ENCODE peak calls at places on chromosomes 4 and X, in five cellular contexts. S is K562, H is HepG2, G is GM12892, L is H1. I is an unnamed sample.

GRCh38 chr4:120723986-120724385 is 198.5 kb downstream of the PRDM5 start:
- DNase-seq in H (no peak), G (no peak), S (no peak), L (no peak), I (no peak)

GRCh38 chr4:158870282-158871049 is 101.6 kb downstream of the FNIP2 start:
- DNase-seq in G (no peak), L (peak), H (no peak), S (no peak), I (no peak)

GRCh38 chrX:10496345-10496965 is 123.9 kb downstream of the MID1 start:
- DNase-seq in S (no peak), H (no peak), G (no peak), L (no peak), I (no peak)

GRCh38 chr4:82097504-82097903 is 276.3 kb downstream of the HNRNPD start:
- DNase-seq in S (no peak), G (no peak), L (no peak), H (no peak), I (no peak)

GRCh38 chr4:119314356-119314755 is 7.6 kb downstream of the FABP2 start:
- DNase-seq in H (peak), L (no peak), G (no peak), S (no peak), I (no peak)

GRCh38 chrX:105910563-105911105 is 88.3 kb downstream of the NRK start:
- DNase-seq in H (no peak), L (no peak), S (no peak), G (no peak), I (no peak)

GRCh38 chr4:7186081-7186480 is 6.3 kb upstream of the SORCS2 start:
- DNase-seq in S (peak), G (no peak), H (peak), L (no peak), I (no peak)

GRCh38 chr4:164023214-164023613 is 528.7 kb downstream of the TMA16 start:
- DNase-seq in H (no peak), L (peak), S (no peak), G (no peak), I (no peak)

GRCh38 chr4:118985170-118986000 is 96.7 kb downstream of the SYNPO2 start:
- DNase-seq in G (no peak), L (no peak), H (no peak), S (no peak), I (no peak)

GRCh38 chr4:72302981-72303704 is 265.9 kb downstream of the ADAMTS3 start:
- DNase-seq in S (peak), L (peak), H (peak), G (no peak), I (no peak)

GRCh38 chr4:20074450-20074849 is 177.3 kb upstream of the SLIT2 start:
- DNase-seq in G (no peak), H (no peak), S (no peak), L (no peak), I (no peak)

GRCh38 chrX:124338733-124339514 is 6.5 kb downstream of the TEX13D start:
- DNase-seq in G (no peak), L (no peak), S (no peak), H (no peak), I (no peak)

GRCh38 chr4:187598246-187598645 is 397.3 kb upstream of the ZFP42 start:
- DNase-seq in L (no peak), S (no peak), G (no peak), H (no peak), I (no peak)

GRCh38 chrX:95318882-95319281 is 1365.8 kb upstream of the DIAPH2 start:
- DNase-seq in L (no peak), S (peak), H (peak), G (no peak), I (no peak)

GRCh38 chr4:82792912-82793649 is 5.5 kb downstream of the SCD5 start:
- DNase-seq in L (no peak), H (no peak), G (no peak), S (no peak), I (no peak)

GRCh38 chr4:164768516-164768915 is 14.6 kb downstream of the SMIM31 start:
- DNase-seq in H (no peak), G (no peak), S (no peak), L (no peak), I (no peak)

GRCh38 chr4:184282251-184282713 is 64.6 kb upstream of the ENPP6 start:
- DNase-seq in H (peak), G (no peak), S (no peak), L (no peak), I (no peak)

GRCh38 chr4:87462102-87462501 is 39.7 kb downstream of the NUDT9 start:
- DNase-seq in G (no peak), L (no peak), S (no peak), H (no peak), I (no peak)
- TF ChIP-seq POLR2A in G (no peak), L (no peak), S (no peak), H (no peak), I (no peak)

GRCh38 chr4:177128306-177128705 is 181.4 kb upstream of the NEIL3 start:
- DNase-seq in G (no peak), H (no peak), L (no peak), S (no peak), I (no peak)
- TF ChIP-seq TAF1 in G (no peak), H (no peak), L (no peak), S (no peak), I (no peak)

DNA sequence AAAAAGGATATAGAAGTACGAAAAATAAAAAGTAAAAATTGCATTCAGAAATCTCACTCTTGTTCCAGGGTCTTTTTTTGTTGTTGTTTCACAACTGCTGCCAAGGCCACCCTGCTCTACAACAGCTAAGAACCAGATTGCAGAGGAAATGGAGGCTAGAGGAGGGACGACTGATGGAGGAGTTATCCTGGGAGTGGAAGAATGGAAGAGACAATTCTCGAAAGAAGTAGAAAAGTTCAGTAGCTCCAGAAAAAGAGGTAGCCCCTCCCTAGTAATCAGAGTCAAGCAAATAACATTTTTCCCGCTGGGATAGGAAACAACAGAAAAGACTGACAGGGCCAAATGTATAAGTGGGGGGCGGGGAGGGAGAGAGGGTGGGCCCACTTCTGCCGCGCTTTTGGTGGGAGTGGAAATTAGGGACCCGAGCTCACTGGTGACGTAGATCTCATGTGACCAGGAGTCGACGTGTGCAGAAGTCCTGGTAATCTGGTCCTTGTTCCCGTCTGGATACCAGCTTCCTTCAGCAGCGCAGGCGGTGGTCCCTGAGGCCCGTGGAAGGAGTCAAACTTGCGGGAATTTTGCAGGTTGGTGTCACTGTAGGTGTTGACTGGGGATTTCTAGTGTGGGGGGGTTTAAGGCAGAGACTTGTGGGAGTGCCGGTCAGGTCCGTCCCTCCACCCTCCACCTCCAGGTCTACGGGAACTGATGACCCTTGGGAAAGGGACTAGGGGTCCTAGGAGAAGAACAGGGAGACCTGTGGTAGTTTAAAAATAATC is at the start of gene TCEAL9:
- DNase-seq in L (no peak), H (peak), S (peak), G (no peak), I (no peak)
- TF ChIP-seq POLR2A in L (peak), H (no peak), S (peak), G (no peak), I (no peak)

DNA sequence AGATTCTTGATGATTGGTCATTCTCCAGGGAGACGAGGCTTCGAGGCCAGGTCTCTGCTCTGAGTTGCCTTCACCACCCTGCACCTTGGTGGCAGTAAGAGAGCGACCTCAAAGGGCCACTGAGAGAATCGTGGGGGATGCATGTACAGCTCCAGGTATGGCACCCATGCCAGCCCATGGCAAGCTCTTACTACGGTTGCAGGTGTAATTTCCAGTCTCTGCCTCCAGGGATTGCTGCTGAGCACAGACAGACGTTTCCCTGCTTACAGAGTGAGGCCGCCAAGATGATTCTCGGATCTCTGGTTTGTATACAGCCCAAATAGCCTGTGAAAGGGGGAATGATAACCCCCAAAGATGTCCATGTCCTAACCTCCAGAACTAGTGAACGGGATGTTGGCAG is 16.3 kb upstream of the DRD5 start:
- DNase-seq in G (no peak), H (peak), L (peak), S (peak), I (peak)
- TF ChIP-seq TAF1 in G (no peak), H (no peak), L (no peak), S (no peak), I (no peak)

GRCh38 chr4:1010522-1011021 is 854 bp upstream of the FGFRL1 start:
- DNase-seq in H (no peak), L (no peak), S (no peak), G (no peak), I (no peak)

GRCh38 chr4:1011022-1011694 is at the start of gene FGFRL1:
- DNase-seq in L (peak), H (peak), G (peak), S (peak), I (peak)

GRCh38 chr4:1012031-1012739 is 759 bp downstream of the FGFRL1 start:
- DNase-seq in S (peak), G (no peak), H (peak), L (no peak), I (no peak)

GRCh38 chr4:1008840-1009646 is 2.4 kb upstream of the FGFRL1 start:
- DNase-seq in G (no peak), S (no peak), L (no peak), H (no peak), I (no peak)

DNA sequence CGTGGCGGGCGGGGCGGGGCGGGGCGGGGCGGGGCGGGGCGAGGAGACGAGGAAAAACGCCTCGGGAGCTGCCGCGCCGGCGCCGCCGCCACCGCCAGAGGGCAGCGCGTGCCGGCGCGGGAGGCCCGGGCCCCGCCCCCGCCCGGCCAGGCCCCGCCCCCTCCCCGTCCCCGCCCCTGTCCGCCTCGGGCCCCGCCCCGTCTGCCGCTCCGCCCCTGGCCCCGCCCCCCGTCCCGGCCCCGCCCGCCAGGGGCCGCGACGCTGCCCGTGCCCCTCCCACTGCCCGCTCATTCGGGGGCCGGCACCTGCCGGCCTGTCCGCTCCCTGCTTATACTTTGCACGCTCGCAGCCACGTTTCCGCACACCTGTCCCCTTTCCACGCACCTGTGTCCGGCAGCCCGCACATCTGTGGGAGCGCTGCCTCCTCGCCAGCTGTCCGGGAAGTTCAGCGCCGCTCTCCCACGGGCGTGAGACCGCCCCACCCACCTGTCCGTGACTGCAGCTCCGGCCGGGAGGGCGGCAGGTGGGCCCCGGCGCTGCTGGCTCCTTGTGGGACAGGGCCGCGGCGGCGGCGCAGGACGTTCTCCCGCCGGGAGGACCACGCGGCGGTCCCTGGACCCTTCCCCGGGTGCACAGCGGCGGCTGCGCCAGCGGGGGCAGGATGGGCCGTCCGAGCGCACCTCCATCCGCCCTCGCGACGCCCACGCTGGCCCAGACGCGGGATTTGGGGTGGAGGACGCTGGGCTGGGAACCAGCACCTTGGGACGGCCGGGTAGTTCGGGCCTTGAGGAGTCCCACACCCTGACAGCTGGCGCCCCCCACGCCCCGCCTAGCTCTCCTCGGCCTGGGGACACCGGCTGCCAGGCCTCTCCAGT is 1.5 kb upstream of the FGFRL1 start:
- DNase-seq in S (peak), L (peak), G (peak), H (no peak), I (peak)
- TF ChIP-seq POLR2A in S (no peak), L (no peak), G (no peak), H (no peak), I (no peak)

GRCh38 chr4:167688660-167689142 is 403.6 kb upstream of the ANXA10 start:
- DNase-seq in G (no peak), L (no peak), S (no peak), H (no peak), I (no peak)
- TF ChIP-seq TAF1 in G (no peak), L (no peak), S (no peak), H (no peak), I (no peak)

GRCh38 chr4:41360214-41360910 is 103.6 kb downstream of the UCHL1 start:
- DNase-seq in L (peak), H (no peak), G (no peak), S (peak), I (no peak)
- TF ChIP-seq POLR2A in L (no peak), H (no peak), G (no peak), S (no peak), I (no peak)

GRCh38 chr4:113113151-113113550 is 63.7 kb downstream of the ANK2 start:
- DNase-seq in H (no peak), S (no peak), L (no peak), G (no peak), I (no peak)

GRCh38 chr4:113116414-113117345 is 67.2 kb downstream of the ANK2 start:
- DNase-seq in G (no peak), L (no peak), H (no peak), S (no peak), I (no peak)

GRCh38 chr4:113112341-113112978 is 63.0 kb downstream of the ANK2 start:
- DNase-seq in L (no peak), S (no peak), G (no peak), H (no peak), I (no peak)

GRCh38 chr4:113117346-113117677 is 67.9 kb downstream of the ANK2 start:
- DNase-seq in L (no peak), G (no peak), S (no peak), H (no peak), I (no peak)

GRCh38 chr4:113114884-113115283 is 65.4 kb downstream of the ANK2 start:
- DNase-seq in L (no peak), G (no peak), H (no peak), S (no peak), I (no peak)
- TF ChIP-seq TAF1 in L (no peak), G (no peak), H (no peak), S (no peak), I (no peak)